ENCODE peak calls at places on chromosome 18, in nine cellular contexts. One of them, this sample, is unnamed.

GRCh38 chr18:77004555-77005380 is 127.8 kb downstream of the MBP start:
- DNase-seq in Peyer's patch: no peak
- DNase-seq in GM12878: no peak
- DNase-seq in endodermal cell: no peak
- DNase-seq in endothelial cell: no peak
- DNase-seq in breast epithelium: no peak
- DNase-seq in mesothelial cell of epicardium: no peak
- DNase-seq in left lung: peak
- DNase-seq in AG09309: no peak
- DNase-seq in this sample: peak

GRCh38 chr18:58789856-58790255 is 74.8 kb upstream of the ZNF532 start:
- DNase-seq in endothelial cell: no peak
- DNase-seq in mesothelial cell of epicardium: no peak
- DNase-seq in endodermal cell: no peak
- DNase-seq in breast epithelium: no peak
- DNase-seq in GM12878: no peak
- DNase-seq in AG09309: no peak
- DNase-seq in left lung: no peak
- DNase-seq in Peyer's patch: no peak
- DNase-seq in this sample: no peak

GRCh38 chr18:5197461-5197860 is 404 bp upstream of the AKAIN1 start:
- DNase-seq in breast epithelium: no peak
- DNase-seq in left lung: no peak
- DNase-seq in endodermal cell: peak
- DNase-seq in endothelial cell: no peak
- DNase-seq in Peyer's patch: no peak
- DNase-seq in mesothelial cell of epicardium: no peak
- DNase-seq in GM12878: no peak
- DNase-seq in AG09309: no peak
- DNase-seq in this sample: no peak

GRCh38 chr18:77066689-77067088 is 65.9 kb downstream of the MBP start:
- DNase-seq in GM12878: no peak
- DNase-seq in endodermal cell: no peak
- DNase-seq in AG09309: no peak
- DNase-seq in breast epithelium: no peak
- DNase-seq in endothelial cell: no peak
- DNase-seq in mesothelial cell of epicardium: no peak
- DNase-seq in left lung: no peak
- DNase-seq in Peyer's patch: no peak
- DNase-seq in this sample: no peak

GRCh38 chr18:3819933-3820332 is 370.0 kb downstream of the TGIF1 start:
- DNase-seq in endothelial cell: no peak
- DNase-seq in mesothelial cell of epicardium: no peak
- DNase-seq in AG09309: no peak
- DNase-seq in Peyer's patch: no peak
- DNase-seq in GM12878: no peak
- DNase-seq in endodermal cell: no peak
- DNase-seq in breast epithelium: no peak
- DNase-seq in left lung: no peak
- DNase-seq in this sample: no peak

GRCh38 chr18:23551978-23552377 is 34.3 kb downstream of the NPC1 start:
- DNase-seq in endothelial cell: no peak
- DNase-seq in left lung: no peak
- DNase-seq in mesothelial cell of epicardium: no peak
- DNase-seq in endodermal cell: no peak
- DNase-seq in GM12878: no peak
- DNase-seq in AG09309: no peak
- DNase-seq in Peyer's patch: no peak
- DNase-seq in breast epithelium: no peak
- DNase-seq in this sample: no peak

GRCh38 chr18:3869848-3870247 is 419.9 kb downstream of the TGIF1 start:
- DNase-seq in endothelial cell: no peak
- DNase-seq in breast epithelium: no peak
- DNase-seq in AG09309: peak
- DNase-seq in mesothelial cell of epicardium: no peak
- DNase-seq in left lung: no peak
- DNase-seq in endodermal cell: no peak
- DNase-seq in Peyer's patch: no peak
- DNase-seq in GM12878: no peak
- DNase-seq in this sample: no peak

GRCh38 chr18:63262369-63263335 is 56.9 kb downstream of the BCL2 start:
- DNase-seq in endothelial cell: no peak
- DNase-seq in left lung: no peak
- DNase-seq in endodermal cell: no peak
- DNase-seq in GM12878: no peak
- DNase-seq in AG09309: no peak
- DNase-seq in breast epithelium: no peak
- DNase-seq in Peyer's patch: no peak
- DNase-seq in mesothelial cell of epicardium: no peak
- DNase-seq in this sample: no peak

GRCh38 chr18:32261003-32261402 is 71.2 kb downstream of the MEP1B start:
- DNase-seq in mesothelial cell of epicardium: no peak
- DNase-seq in Peyer's patch: no peak
- DNase-seq in endothelial cell: no peak
- DNase-seq in GM12878: no peak
- DNase-seq in left lung: no peak
- DNase-seq in endodermal cell: no peak
- DNase-seq in AG09309: no peak
- DNase-seq in breast epithelium: no peak
- DNase-seq in this sample: no peak

GRCh38 chr18:46174317-46175039 is 70.3 kb downstream of the HAUS1 start:
- DNase-seq in Peyer's patch: peak
- DNase-seq in breast epithelium: no peak
- DNase-seq in endodermal cell: peak
- DNase-seq in AG09309: no peak
- DNase-seq in endothelial cell: peak
- DNase-seq in GM12878: no peak
- DNase-seq in mesothelial cell of epicardium: peak
- DNase-seq in left lung: peak
- DNase-seq in this sample: no peak

GRCh38 chr18:67510831-67511230 is 5.7 kb downstream of the DSEL start:
- DNase-seq in left lung: no peak
- DNase-seq in breast epithelium: no peak
- DNase-seq in endothelial cell: no peak
- DNase-seq in AG09309: no peak
- DNase-seq in Peyer's patch: no peak
- DNase-seq in mesothelial cell of epicardium: no peak
- DNase-seq in endodermal cell: no peak
- DNase-seq in GM12878: no peak
- DNase-seq in this sample: no peak

GRCh38 chr18:76923485-76924085 is 101.2 kb downstream of the ZNF236 start:
- DNase-seq in breast epithelium: no peak
- DNase-seq in Peyer's patch: no peak
- DNase-seq in endothelial cell: peak
- DNase-seq in left lung: no peak
- DNase-seq in GM12878: no peak
- DNase-seq in AG09309: no peak
- DNase-seq in mesothelial cell of epicardium: no peak
- DNase-seq in endodermal cell: peak
- DNase-seq in this sample: no peak

GRCh38 chr18:79882522-79883241 is 68.8 kb downstream of the SLC66A2 start:
- DNase-seq in GM12878: no peak
- DNase-seq in Peyer's patch: peak
- DNase-seq in endodermal cell: peak
- DNase-seq in endothelial cell: no peak
- DNase-seq in mesothelial cell of epicardium: no peak
- DNase-seq in AG09309: no peak
- DNase-seq in breast epithelium: no peak
- DNase-seq in left lung: peak
- DNase-seq in this sample: no peak

GRCh38 chr18:79887181-79888000 is 64.1 kb downstream of the SLC66A2 start:
- DNase-seq in endodermal cell: peak
- DNase-seq in Peyer's patch: no peak
- DNase-seq in AG09309: no peak
- DNase-seq in endothelial cell: no peak
- DNase-seq in left lung: peak
- DNase-seq in mesothelial cell of epicardium: no peak
- DNase-seq in breast epithelium: no peak
- DNase-seq in GM12878: no peak
- DNase-seq in this sample: peak

GRCh38 chr18:79884296-79884962 is 67.0 kb downstream of the SLC66A2 start:
- DNase-seq in AG09309: no peak
- DNase-seq in endothelial cell: no peak
- DNase-seq in mesothelial cell of epicardium: no peak
- DNase-seq in Peyer's patch: no peak
- DNase-seq in left lung: peak
- DNase-seq in GM12878: no peak
- DNase-seq in breast epithelium: no peak
- DNase-seq in endodermal cell: no peak
- DNase-seq in this sample: no peak

GRCh38 chr18:79883461-79884295 is 67.8 kb downstream of the SLC66A2 start:
- DNase-seq in GM12878: no peak
- DNase-seq in Peyer's patch: no peak
- DNase-seq in endothelial cell: no peak
- DNase-seq in AG09309: no peak
- DNase-seq in breast epithelium: no peak
- DNase-seq in endodermal cell: peak
- DNase-seq in mesothelial cell of epicardium: no peak
- DNase-seq in left lung: peak
- DNase-seq in this sample: no peak

GRCh38 chr18:79884963-79885728 is 66.3 kb downstream of the SLC66A2 start:
- DNase-seq in left lung: peak
- DNase-seq in GM12878: no peak
- DNase-seq in AG09309: no peak
- DNase-seq in endothelial cell: no peak
- DNase-seq in Peyer's patch: peak
- DNase-seq in endodermal cell: peak
- DNase-seq in mesothelial cell of epicardium: no peak
- DNase-seq in breast epithelium: no peak
- DNase-seq in this sample: no peak
- TF ChIP-seq CTCF in left lung: no peak
- TF ChIP-seq CTCF in GM12878: no peak
- TF ChIP-seq CTCF in AG09309: no peak
- TF ChIP-seq CTCF in endothelial cell: no peak
- TF ChIP-seq CTCF in Peyer's patch: no peak
- TF ChIP-seq CTCF in endodermal cell: peak
- TF ChIP-seq CTCF in mesothelial cell of epicardium: no peak
- TF ChIP-seq CTCF in breast epithelium: no peak
- TF ChIP-seq CTCF in this sample: no peak

GRCh38 chr18:11398625-11399024 is 210.8 kb upstream of the SLC35G4 start:
- DNase-seq in mesothelial cell of epicardium: no peak
- DNase-seq in GM12878: no peak
- DNase-seq in AG09309: no peak
- DNase-seq in endothelial cell: no peak
- DNase-seq in breast epithelium: no peak
- DNase-seq in left lung: no peak
- DNase-seq in Peyer's patch: no peak
- DNase-seq in endodermal cell: no peak
- DNase-seq in this sample: no peak
- TF ChIP-seq CTCF in mesothelial cell of epicardium: no peak
- TF ChIP-seq CTCF in GM12878: no peak
- TF ChIP-seq CTCF in AG09309: no peak
- TF ChIP-seq CTCF in endothelial cell: peak
- TF ChIP-seq CTCF in breast epithelium: no peak
- TF ChIP-seq CTCF in left lung: no peak
- TF ChIP-seq CTCF in Peyer's patch: no peak
- TF ChIP-seq CTCF in endodermal cell: peak
- TF ChIP-seq CTCF in this sample: no peak

DNA sequence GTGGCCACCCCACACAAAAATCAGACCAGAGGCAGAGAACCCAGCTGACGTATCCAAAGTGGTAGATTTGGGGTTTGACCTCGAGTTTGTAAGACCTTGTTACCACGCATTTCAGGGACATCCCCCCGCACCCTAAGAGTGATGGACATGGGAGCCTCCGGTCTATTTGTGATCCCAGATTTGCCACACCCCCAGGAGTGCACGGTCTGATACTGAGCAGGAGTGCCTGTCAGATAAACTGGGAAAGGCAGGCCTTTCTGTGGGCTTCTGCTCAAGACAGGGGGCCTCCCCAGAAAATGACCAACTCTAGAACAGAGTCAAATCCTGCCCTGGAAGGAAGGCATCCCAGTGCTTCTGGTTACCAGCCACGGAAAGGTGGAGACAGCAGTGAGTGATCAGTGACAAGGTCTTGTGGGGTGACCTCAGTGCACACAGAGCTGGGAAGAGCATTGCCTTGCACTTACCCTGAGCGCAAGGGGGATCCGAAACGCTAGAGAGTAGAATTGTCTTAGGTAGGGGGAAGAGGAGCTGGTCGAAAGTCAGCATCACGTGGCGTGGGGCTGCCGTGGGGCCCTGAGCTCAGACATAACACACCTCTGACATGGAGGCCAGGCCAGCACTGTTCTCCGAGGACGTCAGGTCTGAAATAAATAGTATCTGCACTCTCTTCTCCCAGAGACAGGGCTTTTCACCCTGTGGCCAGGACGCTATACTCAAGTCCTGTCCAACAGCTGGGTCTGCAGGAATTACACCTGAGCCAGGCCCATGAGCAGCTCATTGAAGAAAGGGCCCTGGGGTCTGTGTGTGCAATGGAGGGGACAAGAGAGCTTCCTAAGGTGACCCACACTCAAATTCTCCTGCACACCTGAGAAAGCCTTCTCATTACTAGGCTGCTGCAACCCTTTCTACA is 242.4 kb upstream of the SALL3 start:
- DNase-seq in GM12878: no peak
- DNase-seq in mesothelial cell of epicardium: no peak
- DNase-seq in Peyer's patch: peak
- DNase-seq in AG09309: no peak
- DNase-seq in endodermal cell: peak
- DNase-seq in left lung: no peak
- DNase-seq in endothelial cell: no peak
- DNase-seq in breast epithelium: peak
- DNase-seq in this sample: no peak
- TF ChIP-seq CTCF in GM12878: no peak
- TF ChIP-seq CTCF in mesothelial cell of epicardium: no peak
- TF ChIP-seq CTCF in Peyer's patch: no peak
- TF ChIP-seq CTCF in AG09309: no peak
- TF ChIP-seq CTCF in endodermal cell: no peak
- TF ChIP-seq CTCF in left lung: no peak
- TF ChIP-seq CTCF in endothelial cell: no peak
- TF ChIP-seq CTCF in breast epithelium: no peak
- TF ChIP-seq CTCF in this sample: no peak

DNA sequence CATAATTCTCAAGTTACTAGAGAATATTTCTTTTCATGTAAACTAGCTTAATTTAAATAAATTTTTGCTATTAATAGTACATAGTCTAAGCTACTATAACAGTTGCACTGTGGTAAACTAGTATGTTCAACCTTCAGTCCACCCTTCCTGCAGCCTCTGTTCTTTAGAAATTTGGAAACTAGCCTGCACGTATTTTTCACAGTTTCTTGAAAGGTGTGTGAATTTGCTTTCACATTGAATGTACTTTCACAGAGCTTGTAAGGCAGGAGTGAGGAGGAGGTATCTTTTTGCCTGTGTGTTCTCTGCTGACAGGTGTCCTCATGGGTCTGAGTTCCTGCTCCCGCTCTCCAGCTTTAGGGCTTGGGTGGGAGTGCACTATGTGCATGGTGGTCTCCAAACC is 117.5 kb downstream of the ATP9B start:
- DNase-seq in GM12878: peak
- DNase-seq in AG09309: no peak
- DNase-seq in endodermal cell: no peak
- DNase-seq in breast epithelium: no peak
- DNase-seq in endothelial cell: no peak
- DNase-seq in mesothelial cell of epicardium: no peak
- DNase-seq in Peyer's patch: no peak
- DNase-seq in left lung: no peak
- DNase-seq in this sample: no peak
- TF ChIP-seq CTCF in GM12878: no peak
- TF ChIP-seq CTCF in AG09309: no peak
- TF ChIP-seq CTCF in endodermal cell: no peak
- TF ChIP-seq CTCF in breast epithelium: no peak
- TF ChIP-seq CTCF in endothelial cell: no peak
- TF ChIP-seq CTCF in mesothelial cell of epicardium: no peak
- TF ChIP-seq CTCF in Peyer's patch: no peak
- TF ChIP-seq CTCF in left lung: no peak
- TF ChIP-seq CTCF in this sample: no peak

GRCh38 chr18:48777026-48777736 is 173.6 kb downstream of the SMAD7 start:
- DNase-seq in breast epithelium: no peak
- DNase-seq in mesothelial cell of epicardium: peak
- DNase-seq in AG09309: no peak
- DNase-seq in endodermal cell: peak
- DNase-seq in endothelial cell: peak
- DNase-seq in Peyer's patch: peak
- DNase-seq in left lung: peak
- DNase-seq in GM12878: no peak
- DNase-seq in this sample: no peak
- TF ChIP-seq CTCF in breast epithelium: no peak
- TF ChIP-seq CTCF in mesothelial cell of epicardium: peak
- TF ChIP-seq CTCF in AG09309: peak
- TF ChIP-seq CTCF in endodermal cell: peak
- TF ChIP-seq CTCF in endothelial cell: peak
- TF ChIP-seq CTCF in Peyer's patch: peak
- TF ChIP-seq CTCF in left lung: peak
- TF ChIP-seq CTCF in GM12878: peak
- TF ChIP-seq CTCF in this sample: peak